ENCODE peak calls at places on chromosomes 11 and 22, in four cellular contexts. C is transverse colon, L is retinal pigment epithelial cell, T is fibroblast of mammary gland. H is an unnamed sample.

GRCh38 chr11:33723238-33723881 is 12.9 kb downstream of the CD59 start:
- DNase-seq in C (no peak), L (no peak), T (peak), H (peak)

GRCh38 chr22:30720263-30720837 is 25.7 kb downstream of the OSBP2 start:
- DNase-seq in C (no peak), L (no peak), T (no peak), H (no peak)

GRCh38 chr11:10659339-10660216 is 34.0 kb downstream of the IRAG1 start:
- DNase-seq in C (peak), L (no peak), T (peak), H (peak)

GRCh38 chr11:111378773-111379499 is at the start of gene POU2AF1:
- DNase-seq in C (peak), L (no peak), T (peak), H (no peak)

GRCh38 chr11:86942212-86942611 is 13.0 kb downstream of the FZD4 start:
- DNase-seq in C (no peak), L (no peak), T (no peak), H (no peak)

GRCh38 chr11:62547691-62548281 is 1.2 kb upstream of the AHNAK start:
- DNase-seq in C (no peak), L (no peak), T (no peak), H (no peak)

GRCh38 chr11:16484434-16484833 is 128.1 kb upstream of the SOX6 start:
- DNase-seq in C (no peak), L (no peak), T (no peak), H (no peak)

GRCh38 chr22:29231971-29232959 is 26.6 kb downstream of the EMID1 start:
- DNase-seq in C (no peak), L (no peak), T (no peak), H (no peak)

GRCh38 chr11:60905551-60906113 is 753 bp downstream of the PRPF19 start:
- DNase-seq in C (no peak), L (no peak), T (peak), H (no peak)

GRCh38 chr11:10838906-10839305 is 18.9 kb downstream of the ZBED5 start:
- DNase-seq in C (no peak), L (no peak), T (no peak), H (no peak)

GRCh38 chr22:37569009-37569920 is 9.0 kb downstream of the CDC42EP1 start:
- DNase-seq in C (peak), L (no peak), T (no peak), H (no peak)

GRCh38 chr11:12845739-12846358 is 163.3 kb upstream of the RASSF10 start:
- DNase-seq in C (peak), L (no peak), T (peak), H (no peak)

GRCh38 chr11:12842933-12843636 is 166.0 kb upstream of the RASSF10 start:
- DNase-seq in C (no peak), L (no peak), T (peak), H (no peak)

GRCh38 chr11:12840871-12841516 is 166.8 kb downstream of the TEAD1 start:
- DNase-seq in C (no peak), L (no peak), T (peak), H (no peak)

GRCh38 chr11:12838463-12839120 is 164.4 kb downstream of the TEAD1 start:
- DNase-seq in C (no peak), L (no peak), T (peak), H (no peak)

DNA sequence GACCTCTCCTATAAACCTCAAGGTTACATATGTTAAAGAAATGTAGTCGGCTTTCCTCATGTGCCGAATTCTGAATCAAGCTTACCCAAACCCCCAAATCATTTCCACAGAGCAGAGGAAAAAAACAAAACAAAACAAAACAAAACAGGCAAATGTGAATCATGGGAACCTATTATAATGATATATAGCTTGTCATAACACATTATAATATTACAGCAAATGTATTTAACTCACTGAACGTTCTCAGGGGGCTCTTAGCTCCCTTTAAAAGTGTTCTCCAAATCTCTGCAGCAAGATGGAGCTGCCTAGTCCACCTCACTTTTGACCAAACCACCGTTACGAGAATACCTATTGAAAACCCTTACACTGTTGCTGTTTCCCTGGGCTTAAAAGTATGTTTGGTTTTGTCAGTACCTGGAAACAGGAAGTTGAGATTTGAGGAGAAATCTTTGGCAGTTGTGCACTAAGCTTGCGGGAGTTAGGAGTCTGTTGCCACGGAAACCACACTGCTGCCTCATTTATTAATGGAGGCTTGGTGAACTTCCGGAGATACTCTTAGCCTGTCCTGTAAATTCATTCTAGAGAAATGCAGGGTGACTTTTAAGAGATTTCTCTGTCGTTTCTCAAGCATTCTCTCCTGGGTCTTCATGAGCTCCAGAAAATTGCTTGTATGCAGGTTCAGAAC is 167.0 kb upstream of the RASSF10 start:
- DNase-seq in C (no peak), L (no peak), T (peak), H (no peak)
- H3K4me3 ChIP-seq in C (no peak), L (peak), T (no peak), H (no peak)

DNA sequence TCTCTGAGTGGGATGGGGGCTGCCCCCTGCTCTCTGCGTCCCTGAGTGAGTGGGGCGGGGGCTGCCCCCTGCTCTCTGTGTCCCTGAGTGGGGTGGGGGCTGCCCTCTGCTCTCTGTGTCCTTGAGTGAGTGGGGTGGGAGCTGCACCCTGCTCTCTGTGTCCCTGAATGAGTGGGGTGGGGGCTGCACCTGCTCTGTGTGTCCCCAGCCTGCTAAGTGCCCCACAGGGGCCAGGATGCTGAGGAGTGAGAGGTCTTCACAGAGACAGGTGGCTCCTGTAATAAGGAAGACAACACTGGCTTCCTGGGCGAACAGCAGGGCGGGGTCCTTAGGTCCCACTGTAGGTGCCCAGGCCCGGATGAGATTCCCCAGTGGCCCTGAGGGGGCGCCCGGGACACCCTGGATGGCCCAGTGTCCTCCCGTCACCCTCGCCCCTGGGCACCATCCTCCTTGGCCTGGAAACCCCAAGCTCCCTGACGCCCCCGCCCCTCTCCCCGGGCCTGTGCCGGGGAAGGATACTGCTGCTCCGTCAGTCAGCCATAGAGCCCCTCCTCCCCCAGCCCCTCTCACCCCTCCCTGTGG is 3.8 kb upstream of the CCDC188 start:
- DNase-seq in C (no peak), L (no peak), T (no peak), H (no peak)
- H3K4me3 ChIP-seq in C (no peak), L (no peak), T (peak), H (peak)

DNA sequence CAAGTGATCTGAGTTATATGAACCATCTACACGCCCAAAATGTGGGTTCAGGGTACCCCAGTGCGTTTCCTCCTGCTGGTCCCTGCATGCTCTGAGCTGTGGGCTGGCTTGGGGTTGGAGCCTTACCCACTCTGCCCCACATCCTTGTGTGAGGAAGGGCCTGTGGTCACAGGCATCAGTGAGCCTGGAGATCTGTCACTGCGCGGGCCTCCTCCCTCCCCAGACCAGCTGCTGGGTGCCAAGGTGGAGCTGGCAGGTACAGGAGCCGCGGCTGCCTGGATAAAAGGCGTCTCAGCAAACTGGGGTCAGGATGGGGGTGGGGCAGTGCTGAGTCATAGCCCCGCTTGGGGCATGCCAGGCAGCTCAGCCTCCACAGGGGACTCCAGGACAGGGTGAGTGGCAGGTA is 17.9 kb downstream of the GNAZ start:
- DNase-seq in C (no peak), L (no peak), T (no peak), H (no peak)
- H3K4me3 ChIP-seq in C (no peak), L (no peak), T (no peak), H (no peak)

GRCh38 chr11:11989774-11990744 is 18.4 kb downstream of the DKK3 start:
- DNase-seq in C (no peak), L (no peak), T (peak), H (no peak)
- H3K4me3 ChIP-seq in C (no peak), L (no peak), T (no peak), H (no peak)

GRCh38 chr22:26777402-26777801 is 120.0 kb downstream of the MIAT start:
- DNase-seq in C (no peak), L (no peak), T (no peak), H (no peak)
- H3K4me3 ChIP-seq in C (no peak), L (no peak), T (no peak), H (no peak)

GRCh38 chr22:48793949-48794348 is 1033.7 kb downstream of the BRD1 start:
- DNase-seq in C (no peak), L (no peak), T (no peak), H (no peak)
- H3K4me3 ChIP-seq in C (no peak), L (no peak), T (no peak), H (no peak)

DNA sequence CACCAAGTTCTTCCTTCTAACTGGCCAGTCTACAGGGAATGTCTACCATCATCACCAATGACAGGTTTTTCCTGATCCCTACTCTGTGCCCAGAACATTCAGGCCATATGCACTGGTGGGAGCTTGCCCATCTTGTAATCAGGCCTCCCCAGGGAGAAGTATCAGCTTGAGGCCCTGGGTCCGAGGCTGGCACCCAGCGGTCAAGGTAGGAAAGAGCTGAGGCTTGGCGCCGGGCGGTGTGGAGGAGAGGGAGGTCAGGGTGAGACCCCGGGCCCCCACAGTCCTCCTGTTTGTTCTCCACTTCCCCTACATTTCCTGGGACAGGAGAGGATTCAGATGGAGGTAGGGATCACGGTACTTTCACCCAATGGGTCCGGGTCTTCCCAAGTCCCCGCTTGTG is 15.5 kb downstream of the TSKU start:
- DNase-seq in C (no peak), L (no peak), T (no peak), H (no peak)
- H3K4me3 ChIP-seq in C (no peak), L (no peak), T (no peak), H (no peak)

DNA sequence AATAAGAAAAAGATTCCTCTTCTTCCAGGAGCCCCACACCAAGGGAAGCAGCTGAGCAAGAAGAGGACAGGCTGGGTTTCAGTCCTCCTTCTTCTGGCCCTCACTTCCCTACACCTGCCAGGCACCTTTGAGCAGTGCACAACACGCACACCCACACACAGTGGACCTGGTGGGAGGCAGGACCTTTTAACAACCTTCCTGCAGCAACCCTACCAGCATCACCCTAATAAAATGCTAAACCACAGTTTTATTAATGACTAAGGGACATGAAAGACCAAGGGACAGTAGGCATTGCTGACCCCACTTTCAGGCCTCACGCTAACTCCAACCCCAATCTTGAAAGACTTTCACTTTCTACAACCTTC is 12.2 kb downstream of the ARAP1 start:
- DNase-seq in C (no peak), L (no peak), T (no peak), H (no peak)
- H3K4me3 ChIP-seq in C (no peak), L (no peak), T (no peak), H (no peak)

GRCh38 chr22:17866127-17866526 is 91.9 kb upstream of the BID start:
- DNase-seq in C (no peak), L (no peak), T (no peak), H (no peak)
- H3K4me3 ChIP-seq in C (no peak), L (no peak), T (no peak), H (no peak)

GRCh38 chr11:75506827-75507226 is 18.9 kb downstream of the GDPD5 start:
- DNase-seq in C (no peak), L (no peak), T (no peak), H (no peak)

GRCh38 chr11:75502138-75502537 is 23.6 kb downstream of the GDPD5 start:
- DNase-seq in C (no peak), L (no peak), T (no peak), H (no peak)

GRCh38 chr11:75505966-75506692 is 19.6 kb downstream of the GDPD5 start:
- DNase-seq in C (no peak), L (no peak), T (no peak), H (no peak)

GRCh38 chr11:75500742-75501141 is 25.0 kb downstream of the GDPD5 start:
- DNase-seq in C (no peak), L (no peak), T (no peak), H (no peak)

GRCh38 chr11:75503531-75504099 is 22.1 kb downstream of the GDPD5 start:
- DNase-seq in C (peak), L (no peak), T (no peak), H (no peak)
- H3K4me3 ChIP-seq in C (no peak), L (no peak), T (no peak), H (no peak)

H was measured in AG04449.